ENCODE peak calls at places on chromosomes 2 and 18, in nine cellular contexts. U is neural progenitor cell, E is NT2/D1, P is colonic mucosa, F is neuronal stem cell, I is mammary epithelial cell, O is MM.1S, J is mesendoderm, V is IMR-90. L is an unnamed sample. For H3K4me1, the result is how much of the 10 kb centered on the place peaks cover.

GRCh38 chr2:196783431-196784094 is 15.9 kb downstream of the GTF3C3 start:
- DNase-seq in E (no peak), V (peak), U (no peak), O (no peak), P (no peak), F (no peak), I (peak), J (peak), L (no peak)

GRCh38 chr2:164840458-164840929 is 1.1 kb downstream of the COBLL1 start:
- DNase-seq in U (peak), I (peak), P (peak), J (peak), F (no peak), V (no peak), E (no peak), O (peak), L (no peak)

GRCh38 chr2:65576861-65577601 is 144.6 kb upstream of the SPRED2 start:
- DNase-seq in U (no peak), I (peak), J (peak), E (no peak), O (no peak), F (no peak), P (no peak), V (peak), L (no peak)

GRCh38 chr18:47968006-47968676 is 37.7 kb upstream of the SMAD2 start:
- DNase-seq in V (no peak), F (peak), P (no peak), J (peak), O (no peak), I (no peak), E (peak), U (peak), L (peak)

GRCh38 chr2:147525724-147526489 is 318.9 kb upstream of the ACVR2A start:
- DNase-seq in I (peak), F (no peak), P (no peak), E (no peak), V (no peak), J (no peak), U (no peak), O (peak), L (no peak)

GRCh38 chr2:124024491-124025348 is at the start of gene CNTNAP5:
- DNase-seq in J (peak), O (no peak), E (peak), U (peak), F (peak), V (no peak), I (peak), P (peak), L (no peak)

GRCh38 chr2:1701020-1701419 is 43.3 kb downstream of the PXDN start:
- DNase-seq in E (no peak), J (no peak), U (no peak), F (no peak), P (no peak), O (no peak), I (no peak), V (no peak), L (no peak)

GRCh38 chr2:119523383-119523958 is 812 bp downstream of the SCTR start:
- DNase-seq in V (no peak), J (no peak), P (no peak), U (no peak), O (no peak), E (no peak), F (no peak), I (no peak), L (peak)

GRCh38 chr2:57906152-57906732 is 140.4 kb upstream of the VRK2 start:
- DNase-seq in F (peak), U (peak), J (peak), V (peak), I (peak), O (peak), P (no peak), E (peak), L (peak)

GRCh38 chr2:229586746-229587705 is 127.3 kb downstream of the DNER start:
- DNase-seq in V (peak), P (peak), J (peak), I (peak), E (peak), U (peak), O (peak), F (peak), L (peak)

GRCh38 chr2:109701362-109701761 is 87.2 kb downstream of the SOWAHC start:
- DNase-seq in U (peak), F (no peak), V (no peak), P (no peak), J (peak), O (no peak), E (no peak), I (peak), L (no peak)

GRCh38 chr18:74370163-74370562 is 54.5 kb downstream of the C18orf63 start:
- DNase-seq in O (no peak), J (no peak), V (no peak), I (no peak), U (no peak), E (no peak), P (no peak), F (no peak), L (no peak)

GRCh38 chr18:39188278-39188677 is 1622.7 kb upstream of the CELF4 start:
- DNase-seq in E (no peak), O (no peak), V (no peak), P (no peak), F (no peak), U (no peak), J (no peak), I (no peak), L (no peak)

GRCh38 chr2:3406501-3406900 is 27.0 kb downstream of the TRAPPC12 start:
- DNase-seq in E (no peak), P (no peak), U (no peak), V (no peak), O (no peak), F (no peak), I (no peak), J (no peak), L (no peak)

GRCh38 chr2:196902828-196903227 is 23.7 kb downstream of the PGAP1 start:
- DNase-seq in I (no peak), U (no peak), E (no peak), J (no peak), F (no peak), P (no peak), V (peak), O (no peak), L (no peak)

GRCh38 chr18:73948497-73948896 is 199.1 kb downstream of the FBXO15 start:
- DNase-seq in V (peak), J (peak), E (no peak), U (no peak), O (no peak), P (no peak), F (no peak), I (peak), L (no peak)

GRCh38 chr2:190119257-190119656 is 56.7 kb upstream of the MSTN start:
- DNase-seq in F (no peak), V (no peak), P (no peak), I (no peak), U (peak), E (no peak), J (peak), O (no peak), L (no peak)

GRCh38 chr18:21330122-21330701 is 88.2 kb downstream of the GREB1L start:
- DNase-seq in O (no peak), J (peak), F (no peak), P (peak), E (no peak), U (peak), V (no peak), I (peak), L (no peak)

GRCh38 chr2:200705305-200705985 is 106.3 kb upstream of the BZW1 start:
- DNase-seq in J (peak), U (peak), I (peak), O (no peak), V (peak), P (no peak), F (peak), E (peak), L (no peak)

GRCh38 chr2:3805120-3805519 is 101.7 kb downstream of the DCDC2C start:
- DNase-seq in E (peak), J (peak), I (no peak), U (peak), P (no peak), O (no peak), V (no peak), F (peak), L (peak)

GRCh38 chr18:21452808-21453511 is 147.5 kb downstream of the ESCO1 start:
- DNase-seq in O (no peak), F (no peak), P (no peak), I (no peak), U (no peak), J (no peak), V (no peak), E (no peak), L (no peak)

GRCh38 chr2:160257015-160257741 is 57.1 kb upstream of the ITGB6 start:
- DNase-seq in V (no peak), P (peak), F (no peak), J (no peak), O (no peak), I (no peak), E (no peak), U (no peak), L (no peak)

GRCh38 chr2:147368306-147368705 is 476.5 kb upstream of the ACVR2A start:
- DNase-seq in F (no peak), V (no peak), U (no peak), I (no peak), J (no peak), P (no peak), O (no peak), E (no peak), L (no peak)

GRCh38 chr2:181007086-181007837 is 26.9 kb downstream of the UBE2E3 start:
- DNase-seq in U (no peak), E (no peak), F (no peak), O (no peak), P (no peak), J (no peak), V (no peak), I (no peak), L (no peak)

GRCh38 chr2:191041418-191042161 is 27.6 kb upstream of the STAT1 start:
- DNase-seq in I (peak), U (no peak), J (peak), V (no peak), E (peak), P (peak), O (no peak), F (no peak), L (no peak)

GRCh38 chr2:199460808-199461454 is 3.2 kb upstream of the SATB2 start:
- DNase-seq in E (no peak), P (no peak), O (no peak), J (no peak), V (no peak), U (no peak), I (no peak), F (no peak), L (no peak)

GRCh38 chr2:85254540-85255261 is 73.1 kb downstream of the TGOLN2 start:
- DNase-seq in P (no peak), V (no peak), E (no peak), U (peak), J (peak), F (no peak), O (no peak), I (no peak), L (no peak)

GRCh38 chr18:35215026-35215425 is 25.8 kb upstream of the ZNF397 start:
- DNase-seq in F (no peak), O (no peak), I (no peak), J (peak), U (peak), V (no peak), E (no peak), P (no peak), L (peak)

GRCh38 chr2:112831956-112832567 is 4.5 kb downstream of the IL1B start:
- DNase-seq in P (no peak), E (no peak), V (no peak), I (no peak), O (no peak), U (no peak), J (no peak), F (no peak), L (no peak)

GRCh38 chr2:135245055-135245454 is 193.0 kb downstream of the RAB3GAP1 start:
- DNase-seq in U (no peak), I (peak), E (no peak), F (no peak), P (no peak), V (peak), O (no peak), J (peak), L (no peak)

GRCh38 chr18:9612989-9613388 is 1.4 kb downstream of the PPP4R1 start:
- DNase-seq in U (no peak), V (no peak), O (no peak), J (no peak), F (no peak), I (no peak), E (no peak), P (no peak), L (no peak)
- H3K4me1 ChIP-seq in U (under half), V (under half), O (under half), J (under half), F (under half), I (half or more), E (under half), P (under half), L (under half)

GRCh38 chr18:61535401-61535800 is 202.2 kb downstream of the CDH20 start:
- DNase-seq in E (no peak), I (no peak), J (no peak), U (no peak), O (no peak), V (no peak), P (no peak), F (no peak), L (no peak)
- H3K9ac ChIP-seq in E (no peak), I (no peak), J (no peak), U (no peak), O (no peak), V (no peak), P (no peak), F (no peak), L (no peak)

GRCh38 chr2:42236911-42237310 is 67.8 kb downstream of the EML4 start:
- DNase-seq in E (no peak), U (no peak), F (no peak), P (no peak), V (no peak), J (no peak), I (no peak), O (no peak), L (no peak)

GRCh38 chr2:42239811-42240210 is 70.7 kb downstream of the EML4 start:
- DNase-seq in F (no peak), U (no peak), V (no peak), J (no peak), I (peak), E (no peak), P (no peak), O (no peak), L (no peak)

GRCh38 chr2:42239289-42239661 is 70.1 kb downstream of the EML4 start:
- DNase-seq in F (no peak), P (no peak), E (no peak), U (no peak), J (no peak), V (no peak), I (peak), O (no peak), L (no peak)

GRCh38 chr2:42241517-42241916 is 72.4 kb downstream of the EML4 start:
- DNase-seq in F (no peak), P (no peak), J (no peak), O (no peak), E (no peak), V (no peak), I (no peak), U (no peak), L (no peak)

DNA sequence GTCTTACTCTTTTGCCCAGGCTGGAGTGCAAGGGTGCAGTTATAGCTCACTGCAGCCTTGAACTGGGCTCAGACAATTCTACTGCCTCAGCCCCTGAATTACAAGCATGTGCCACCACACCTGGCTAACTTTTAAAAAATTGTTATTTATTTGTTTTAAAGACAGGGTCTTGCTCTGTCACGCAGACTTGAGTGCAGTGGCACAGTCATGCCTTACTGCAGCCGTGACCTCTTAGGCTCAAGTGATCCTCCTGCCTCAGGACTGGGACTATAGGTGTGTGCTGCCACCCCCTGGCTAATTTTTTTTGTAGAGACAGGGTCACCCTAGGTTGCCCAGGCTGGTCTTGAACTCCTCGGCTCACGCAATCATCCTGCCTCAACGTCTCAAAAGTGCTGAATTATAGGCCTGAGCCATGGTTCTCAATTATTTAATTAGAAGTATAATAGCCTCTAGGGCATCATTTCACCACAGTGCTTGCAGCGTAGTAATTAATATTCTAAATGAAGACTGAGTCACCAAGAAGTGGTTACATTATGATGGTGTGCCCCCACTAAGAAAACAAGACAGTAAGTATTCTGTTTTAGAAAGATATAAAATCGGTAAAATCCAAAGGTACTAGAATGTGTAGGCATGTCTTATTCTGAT is 69.6 kb downstream of the EML4 start:
- DNase-seq in J (peak), I (peak), U (peak), P (peak), E (no peak), V (no peak), O (peak), F (no peak), L (peak)
- H3K4me1 ChIP-seq in J (under half), I (under half), U (under half), P (under half), E (under half), V (under half), O (under half), F (under half), L (under half)

DNA sequence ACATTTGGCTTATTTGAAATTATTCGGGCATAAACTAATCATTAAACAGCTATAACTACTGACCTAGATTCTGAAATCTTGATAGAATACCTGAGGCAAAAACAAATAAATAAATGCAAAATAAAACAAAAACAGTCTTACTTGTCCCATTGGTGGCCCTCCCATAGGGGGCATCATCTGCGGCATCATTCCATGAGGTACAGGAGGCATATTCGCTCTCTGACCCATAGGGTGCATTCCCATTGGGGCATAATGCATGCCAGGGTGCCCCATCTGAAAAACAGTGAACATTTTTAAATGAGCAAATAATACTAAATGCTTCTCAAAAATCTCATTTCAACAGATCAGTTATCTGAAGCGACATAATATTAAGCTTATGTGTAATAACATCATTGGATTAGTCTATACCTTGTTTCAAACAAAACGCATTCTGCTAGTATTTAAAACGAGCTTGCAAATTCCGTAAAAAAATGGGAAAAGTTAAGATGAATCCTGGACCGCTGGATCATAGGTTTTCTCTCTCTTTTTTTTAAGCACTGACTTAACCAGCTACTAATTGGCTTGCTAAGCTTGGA is 1.3 kb downstream of the PRPF40A start:
- DNase-seq in I (peak), U (peak), V (peak), F (no peak), J (peak), P (no peak), O (peak), E (peak), L (peak)
- H3K9ac ChIP-seq in I (peak), U (peak), V (no peak), F (no peak), J (peak), P (peak), O (peak), E (peak), L (peak)

DNA sequence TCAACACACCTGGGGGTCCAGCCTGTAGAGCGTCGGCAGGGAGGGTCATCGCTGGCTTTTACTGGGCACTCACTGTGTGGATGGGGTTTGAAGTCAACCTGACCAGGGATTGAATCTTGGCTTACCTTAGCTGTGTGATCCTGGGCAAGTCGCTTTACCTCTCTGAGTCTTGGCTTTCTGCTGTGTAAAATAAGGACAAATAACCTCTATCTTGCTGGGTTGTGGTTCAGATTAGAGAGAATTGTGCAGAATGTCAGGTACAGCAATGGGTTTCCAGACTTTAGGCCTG is 65.3 kb upstream of the ASAP2 start:
- DNase-seq in U (no peak), V (no peak), F (no peak), O (no peak), E (no peak), J (no peak), P (no peak), I (no peak), L (no peak)
- H3K4me1 ChIP-seq in U (under half), V (under half), F (under half), O (under half), E (under half), J (under half), P (under half), I (under half), L (under half)

DNA sequence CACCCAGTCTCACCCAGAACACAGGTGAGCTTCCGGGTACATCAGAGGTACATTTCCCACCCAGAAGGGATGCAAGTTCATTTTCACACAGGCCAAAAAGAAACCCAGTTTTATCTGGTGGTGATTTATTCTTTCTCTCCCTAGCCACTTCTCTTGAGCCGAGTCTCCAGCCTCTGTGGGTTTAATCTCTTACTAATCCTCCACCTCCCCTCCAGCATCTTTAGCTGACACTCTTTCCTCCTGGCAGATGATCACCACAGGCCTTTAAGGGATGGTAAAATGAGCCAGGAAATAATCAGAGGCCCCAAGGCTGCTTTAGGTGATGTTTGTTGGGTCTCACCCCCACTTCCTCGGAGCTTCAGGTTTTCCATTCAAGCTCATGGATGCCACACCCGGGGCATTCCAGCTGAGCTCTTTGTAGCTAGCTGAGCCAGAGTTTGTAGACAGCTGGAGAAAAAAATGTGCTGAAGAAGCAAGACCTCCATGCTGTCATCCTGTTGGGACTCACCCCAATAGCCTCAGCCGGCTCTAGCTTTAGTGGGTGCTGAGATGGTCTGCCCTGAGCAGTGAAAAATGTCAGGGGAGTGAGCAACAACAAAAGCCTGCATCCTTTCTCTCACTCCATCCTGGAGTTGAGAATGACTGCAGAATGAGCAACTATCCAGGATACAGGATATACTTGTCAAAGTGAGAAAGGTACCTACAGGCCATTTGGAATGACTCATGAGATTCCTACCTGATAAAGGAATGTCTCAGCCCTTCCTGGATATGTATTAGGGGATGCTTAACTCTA is 145.9 kb upstream of the DLX2 start:
- DNase-seq in V (peak), F (no peak), U (peak), I (peak), E (no peak), P (no peak), J (peak), O (no peak), L (no peak)
- H3K9ac ChIP-seq in V (no peak), F (no peak), U (no peak), I (peak), E (no peak), P (no peak), J (no peak), O (no peak), L (no peak)

GRCh38 chr2:203014456-203015199 is at the start of gene NBEAL1:
- DNase-seq in P (peak), E (peak), O (peak), J (peak), F (peak), U (peak), I (peak), V (peak), L (peak)
- H3K4me1 ChIP-seq in P (under half), E (under half), O (under half), J (under half), F (under half), U (under half), I (under half), V (under half), L (half or more)